ENCODE peak calls at places on chromosomes 6 and 20, in six cellular contexts. Q, W, D, L, P and B are unnamed samples.

GRCh38 chr20:57795347-57795697 is 85.5 kb upstream of the PMEPA1 start:
- DNase-seq in Q (no peak), W (no peak), D (peak), L (no peak), P (no peak), B (peak)

GRCh38 chr6:24909281-24910216 is 26.2 kb downstream of the RIPOR2 start:
- DNase-seq in Q (no peak), W (no peak), D (no peak), L (no peak), P (no peak), B (no peak)

GRCh38 chr6:116876635-116877611 is at the start of gene RFX6:
- DNase-seq in Q (peak), W (no peak), D (no peak), L (no peak), P (no peak), B (no peak)

GRCh38 chr20:56428388-56428787 is 16.3 kb downstream of the CASS4 start:
- DNase-seq in Q (no peak), W (no peak), D (no peak), L (no peak), P (no peak), B (no peak)

GRCh38 chr6:124792386-124792785 is 169.9 kb upstream of the RNF217 start:
- DNase-seq in Q (no peak), W (no peak), D (no peak), L (no peak), P (no peak), B (no peak)

GRCh38 chr20:14189794-14190402 is 147.5 kb downstream of the FLRT3 start:
- DNase-seq in Q (no peak), W (peak), D (peak), L (peak), P (no peak), B (peak)

GRCh38 chr20:346640-347316 is at the start of gene NRSN2:
- DNase-seq in Q (peak), W (peak), D (peak), L (peak), P (no peak), B (peak)

GRCh38 chr20:9160341-9160740 is 91.5 kb downstream of the PLCB4 start:
- DNase-seq in Q (no peak), W (no peak), D (no peak), L (no peak), P (no peak), B (no peak)

GRCh38 chr20:51469578-51470520 is 72.7 kb downstream of the NFATC2 start:
- DNase-seq in Q (no peak), W (no peak), D (no peak), L (peak), P (no peak), B (no peak)

GRCh38 chr6:50975216-50975615 is 156.5 kb downstream of the TFAP2B start:
- DNase-seq in Q (no peak), W (no peak), D (no peak), L (no peak), P (no peak), B (no peak)

GRCh38 chr6:40623178-40623577 is 36.0 kb upstream of the LRFN2 start:
- DNase-seq in Q (no peak), W (no peak), D (no peak), L (no peak), P (no peak), B (no peak)

GRCh38 chr20:9397928-9398327 is 116.5 kb upstream of the LAMP5 start:
- DNase-seq in Q (no peak), W (peak), D (no peak), L (no peak), P (no peak), B (no peak)

GRCh38 chr6:7888587-7889357 is 21.8 kb downstream of the TXNDC5 start:
- DNase-seq in Q (no peak), W (no peak), D (no peak), L (peak), P (no peak), B (no peak)

GRCh38 chr6:113055086-113055485 is 708.0 kb downstream of the RFPL4B start:
- DNase-seq in Q (no peak), W (no peak), D (no peak), L (no peak), P (no peak), B (no peak)

GRCh38 chr6:156949376-156949775 is 172.2 kb downstream of the ARID1B start:
- DNase-seq in Q (no peak), W (no peak), D (peak), L (peak), P (no peak), B (no peak)

GRCh38 chr20:32387262-32387661 is 29.1 kb downstream of the ASXL1 start:
- DNase-seq in Q (no peak), W (peak), D (no peak), L (no peak), P (no peak), B (no peak)

GRCh38 chr6:5501837-5502236 is 240.5 kb downstream of the FARS2 start:
- DNase-seq in Q (no peak), W (peak), D (no peak), L (no peak), P (no peak), B (no peak)

GRCh38 chr6:5493806-5494205 is 232.5 kb downstream of the FARS2 start:
- DNase-seq in Q (no peak), W (no peak), D (no peak), L (no peak), P (no peak), B (no peak)

GRCh38 chr6:5498579-5498899 is 237.2 kb downstream of the FARS2 start:
- DNase-seq in Q (no peak), W (no peak), D (no peak), L (peak), P (no peak), B (no peak)

GRCh38 chr6:5499644-5500306 is 238.5 kb downstream of the FARS2 start:
- DNase-seq in Q (no peak), W (no peak), D (no peak), L (peak), P (no peak), B (no peak)

DNA sequence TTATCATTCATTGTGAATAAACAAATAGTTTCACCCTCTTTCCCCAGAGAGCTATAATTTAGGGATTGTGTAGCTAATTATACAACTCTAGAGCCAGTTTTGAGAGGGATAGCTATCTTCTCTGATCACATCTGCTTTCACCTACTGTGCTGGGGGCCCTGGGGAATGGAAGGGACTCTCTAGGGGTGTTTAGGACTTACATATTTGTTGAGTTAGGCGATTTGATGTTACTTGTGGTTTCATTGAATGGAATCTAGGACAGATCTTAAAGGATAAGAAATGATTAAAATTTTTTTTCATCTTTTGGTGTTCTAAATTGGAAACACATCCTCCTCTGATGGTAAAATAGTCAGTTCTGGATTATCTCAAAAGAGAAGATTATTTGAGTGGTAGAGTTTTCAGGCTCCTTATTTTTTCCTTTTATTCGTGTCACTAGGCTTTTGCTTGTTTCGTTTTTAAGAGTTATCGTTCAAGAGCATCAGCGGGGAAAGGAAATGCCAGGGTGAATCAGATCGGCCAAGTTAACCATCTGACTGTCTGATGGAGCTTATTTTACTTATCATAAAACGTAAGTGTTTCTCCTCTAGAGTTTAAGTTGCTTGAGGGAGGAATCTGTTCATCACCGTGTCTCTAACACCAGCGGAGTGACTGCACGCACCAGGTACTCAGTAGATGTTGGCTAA is 236.7 kb downstream of the FARS2 start:
- DNase-seq in Q (no peak), W (no peak), D (no peak), L (peak), P (no peak), B (no peak)
- TF ChIP-seq MYC in Q (no peak), W (no peak), D (no peak), L (no peak), P (no peak), B (no peak)

GRCh38 chr6:75932067-75932466 is 140.4 kb downstream of the IMPG1 start:
- DNase-seq in Q (peak), W (peak), D (peak), L (peak), P (no peak), B (peak)
- TF ChIP-seq MYC in Q (no peak), W (no peak), D (no peak), L (no peak), P (no peak), B (no peak)

GRCh38 chr20:24461848-24462247 is 7.6 kb upstream of the SYNDIG1 start:
- DNase-seq in Q (no peak), W (no peak), D (no peak), L (no peak), P (no peak), B (no peak)

GRCh38 chr20:24460712-24461111 is 8.7 kb upstream of the SYNDIG1 start:
- DNase-seq in Q (no peak), W (no peak), D (no peak), L (no peak), P (no peak), B (no peak)

GRCh38 chr20:24462461-24463010 is 6.9 kb upstream of the SYNDIG1 start:
- DNase-seq in Q (no peak), W (no peak), D (no peak), L (no peak), P (no peak), B (no peak)

GRCh38 chr20:24453917-24454316 is 15.5 kb upstream of the SYNDIG1 start:
- DNase-seq in Q (no peak), W (no peak), D (no peak), L (no peak), P (no peak), B (no peak)

DNA sequence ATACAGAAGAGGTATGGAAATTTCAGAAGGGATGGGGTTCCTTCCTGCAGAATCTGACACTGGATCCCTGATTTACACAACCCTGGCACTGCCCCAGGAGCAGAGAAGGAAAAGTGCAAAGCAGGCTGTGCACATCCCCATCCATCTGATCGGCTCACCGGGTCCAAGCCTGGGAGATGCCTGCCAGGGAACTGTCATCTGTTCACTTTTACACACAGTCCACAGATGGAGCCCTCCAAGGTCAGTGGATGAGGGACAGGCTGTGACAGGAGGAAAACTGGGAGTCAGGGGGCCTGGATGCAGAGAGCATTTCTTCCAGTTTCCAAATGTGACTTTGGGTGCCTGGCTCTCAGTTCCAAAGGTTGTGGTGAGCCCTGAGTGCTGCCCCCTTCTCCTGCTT is 11.0 kb upstream of the SYNDIG1 start:
- DNase-seq in Q (no peak), W (no peak), D (no peak), L (no peak), P (no peak), B (no peak)
- TF ChIP-seq MYC in Q (no peak), W (no peak), D (no peak), L (no peak), P (no peak), B (no peak)

DNA sequence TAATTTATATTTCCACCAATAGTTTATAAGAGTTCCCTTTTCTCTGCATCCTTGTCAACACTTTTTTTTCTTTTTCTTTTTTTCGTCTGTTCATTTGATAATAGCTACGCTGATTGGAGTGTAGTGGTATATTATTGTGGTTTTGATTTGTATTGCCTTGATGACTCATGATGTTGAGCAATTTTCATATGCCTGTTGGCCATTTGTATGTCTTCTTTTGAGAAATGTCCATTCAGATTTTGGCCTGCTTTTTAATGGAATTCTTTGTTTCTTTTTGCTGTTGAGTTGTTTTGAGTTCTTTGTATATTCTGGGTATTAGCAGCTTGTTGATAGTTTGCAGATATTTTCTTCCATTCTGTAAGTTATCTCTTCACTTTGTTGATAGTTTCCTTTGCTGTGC is 773.4 kb downstream of the KIF16B start:
- DNase-seq in Q (no peak), W (peak), D (no peak), L (no peak), P (no peak), B (no peak)
- TF ChIP-seq MYC in Q (no peak), W (no peak), D (no peak), L (no peak), P (no peak), B (no peak)

GRCh38 chr20:48556956-48557355 is 270.8 kb downstream of the PREX1 start:
- DNase-seq in Q (no peak), W (no peak), D (no peak), L (no peak), P (no peak), B (no peak)
- TF ChIP-seq MYC in Q (no peak), W (no peak), D (no peak), L (no peak), P (no peak), B (no peak)